ENCODE peak calls at places on chromosomes 12 and 14, in five cellular contexts. A is Peyer's patch, N is A549, Q is transverse colon, F is IMR-90. I is an unnamed sample.

GRCh38 chr12:94504386-94504785 is 44.7 kb upstream of the CEP83 start:
- DNase-seq in A (no peak), N (no peak), Q (no peak), F (no peak), I (no peak)

GRCh38 chr14:84686550-84686949 is 843.4 kb upstream of the FLRT2 start:
- DNase-seq in A (no peak), N (no peak), Q (no peak), F (no peak), I (no peak)

GRCh38 chr12:108369736-108370396 is 30.8 kb upstream of the CMKLR1 start:
- DNase-seq in A (no peak), N (no peak), Q (no peak), F (no peak), I (no peak)

GRCh38 chr14:101739446-101740141 is 21.9 kb upstream of the PPP2R5C start:
- DNase-seq in A (no peak), N (no peak), Q (no peak), F (no peak), I (no peak)

GRCh38 chr14:78974691-78975090 is 804.5 kb downstream of the NRXN3 start:
- DNase-seq in A (no peak), N (no peak), Q (no peak), F (peak; percentile 82), I (no peak)

GRCh38 chr12:123049398-123050250 is 69.1 kb downstream of the ARL6IP4 start:
- DNase-seq in A (no peak), N (no peak), Q (no peak), F (no peak), I (no peak)

GRCh38 chr14:69107407-69108003 is 45.4 kb downstream of the DCAF5 start:
- DNase-seq in A (peak; percentile 51), N (peak; percentile 55), Q (peak; percentile 33), F (peak; percentile 71), I (no peak)

GRCh38 chr14:71583246-71583645 is 349.0 kb upstream of the RGS6 start:
- DNase-seq in A (no peak), N (no peak), Q (no peak), F (no peak), I (no peak)

GRCh38 chr12:68403711-68404110 is 71.5 kb upstream of the MDM1 start:
- DNase-seq in A (no peak), N (no peak), Q (no peak), F (no peak), I (no peak)

GRCh38 chr14:89576960-89577359 is 159.9 kb upstream of the FOXN3 start:
- DNase-seq in A (no peak), N (no peak), Q (no peak), F (peak; percentile 5), I (no peak)

GRCh38 chr14:80988192-80988591 is 32.8 kb downstream of the TSHR start:
- DNase-seq in A (no peak), N (no peak), Q (no peak), F (no peak), I (no peak)

GRCh38 chr12:89162704-89163261 is 189.5 kb downstream of the DUSP6 start:
- DNase-seq in A (peak; percentile 72), N (peak; percentile 31), Q (peak; percentile 44), F (peak; percentile 99), I (no peak)

GRCh38 chr12:70730675-70731180 is 93.5 kb upstream of the PTPRB start:
- DNase-seq in A (no peak), N (no peak), Q (no peak), F (no peak), I (no peak)

GRCh38 chr12:52575256-52575655 is 1.6 kb upstream of the KRT74 start:
- DNase-seq in A (no peak), N (no peak), Q (no peak), F (no peak), I (peak; percentile 39)

GRCh38 chr12:108724054-108724889 is 7.0 kb downstream of the CORO1C start:
- DNase-seq in A (no peak), N (no peak), Q (no peak), F (peak; percentile 74), I (no peak)

GRCh38 chr14:23173796-23174195 is 9.7 kb downstream of the SLC7A8 start:
- DNase-seq in A (no peak), N (no peak), Q (no peak), F (no peak), I (no peak)

GRCh38 chr12:78725033-78725432 is 139.5 kb upstream of the SYT1 start:
- DNase-seq in A (no peak), N (no peak), Q (no peak), F (no peak), I (no peak)

GRCh38 chr12:130952545-130952954 is 1.2 kb upstream of the ADGRD1 start:
- DNase-seq in A (no peak), N (no peak), Q (no peak), F (no peak), I (no peak)

GRCh38 chr14:70567791-70568190 is 32.7 kb downstream of the MED6 start:
- DNase-seq in A (peak; percentile 49), N (peak; percentile 6), Q (no peak), F (peak; percentile 39), I (no peak)

GRCh38 chr12:115201928-115202327 is 518.0 kb upstream of the TBX3 start:
- DNase-seq in A (no peak), N (no peak), Q (no peak), F (peak; percentile 23), I (no peak)

GRCh38 chr14:100765296-100765695 is 38.6 kb downstream of the DLK1 start:
- DNase-seq in A (no peak), N (no peak), Q (no peak), F (no peak), I (peak; percentile 3)

GRCh38 chr12:57815177-57816000 is 3.1 kb downstream of the AVIL start:
- DNase-seq in A (no peak), N (no peak), Q (no peak), F (no peak), I (no peak)

GRCh38 chr12:69471667-69472385 is 1.6 kb downstream of the FRS2 start:
- DNase-seq in A (no peak), N (no peak), Q (no peak), F (peak; percentile 8), I (no peak)

GRCh38 chr12:25130741-25131188 is 64.2 kb downstream of the DNAI7 start:
- DNase-seq in A (no peak), N (peak; percentile 21), Q (no peak), F (peak; percentile 67), I (no peak)

GRCh38 chr14:64612021-64612380 is 62.2 kb downstream of the PPP1R36 start:
- DNase-seq in A (no peak), N (peak; percentile 47), Q (no peak), F (peak; percentile 85), I (no peak)

GRCh38 chr12:46744256-46744655 is 81.5 kb downstream of the SLC38A4 start:
- DNase-seq in A (no peak), N (no peak), Q (no peak), F (no peak), I (no peak)

GRCh38 chr12:119069029-119069731 is 87.8 kb downstream of the SRRM4 start:
- DNase-seq in A (no peak), N (no peak), Q (no peak), F (no peak), I (peak; percentile 35)

GRCh38 chr14:76314521-76314951 is 61.4 kb upstream of the ESRRB start:
- DNase-seq in A (no peak), N (no peak), Q (no peak), F (no peak), I (no peak)

GRCh38 chr14:22780941-22781605 is 14.6 kb downstream of the OXA1L start:
- DNase-seq in A (no peak), N (no peak), Q (no peak), F (peak; percentile 5), I (no peak)

GRCh38 chr12:75699728-75700496 is 188.5 kb upstream of the KRR1 start:
- DNase-seq in A (no peak), N (no peak), Q (no peak), F (peak; percentile 67), I (no peak)

GRCh38 chr12:39830862-39831520 is 211.4 kb upstream of the ABCD2 start:
- DNase-seq in A (no peak), N (no peak), Q (no peak), F (no peak), I (no peak)

GRCh38 chr12:99529966-99530365 is 117.6 kb upstream of the GARIN6 start:
- DNase-seq in A (no peak), N (no peak), Q (no peak), F (peak; percentile 3), I (no peak)

GRCh38 chr14:57755018-57755521 is 110.8 kb downstream of the SLC35F4 start:
- DNase-seq in A (no peak), N (no peak), Q (no peak), F (no peak), I (no peak)

GRCh38 chr14:97468220-97468619 is 671.0 kb downstream of the VRK1 start:
- DNase-seq in A (no peak), N (no peak), Q (no peak), F (no peak), I (no peak)

GRCh38 chr12:69154585-69155363 is 84.6 kb upstream of the CPSF6 start:
- DNase-seq in A (peak; percentile 92), N (peak; percentile 62), Q (peak; percentile 80), F (peak; percentile 50), I (peak; percentile 71)

GRCh38 chr14:73237219-73237785 is at the start of gene PAPLN:
- DNase-seq in A (peak; percentile 73), N (peak; percentile 80), Q (peak; percentile 61), F (no peak), I (peak; percentile 53)

GRCh38 chr14:37329189-37330001 is 131.7 kb downstream of the MIPOL1 start:
- DNase-seq in A (no peak), N (peak; percentile 3), Q (no peak), F (no peak), I (no peak)

GRCh38 chr14:96252323-96253052 is 3.5 kb upstream of the BDKRB1 start:
- DNase-seq in A (no peak), N (no peak), Q (no peak), F (no peak), I (no peak)

GRCh38 chr12:102478416-102479098 is 1.8 kb downstream of the IGF1 start:
- DNase-seq in A (peak; percentile 72), N (no peak), Q (peak; percentile 33), F (no peak), I (peak; percentile 32)

GRCh38 chr12:77940566-77940965 is 109.9 kb downstream of the NAV3 start:
- DNase-seq in A (no peak), N (no peak), Q (no peak), F (peak; percentile 61), I (no peak)

GRCh38 chr12:53726342-53726741 is 910 bp downstream of the CALCOCO1 start:
- DNase-seq in A (no peak), N (no peak), Q (no peak), F (no peak), I (no peak)
- H3K27ac ChIP-seq in A (no peak overlapping the region), N (no peak overlapping the region), Q (no peak overlapping the region), F (no peak overlapping the region), I (peak overlapping the region; percentile 22)

GRCh38 chr12:1797011-1797901 is 23.1 kb upstream of the LRTM2 start:
- DNase-seq in A (peak; percentile 83), N (no peak), Q (peak; percentile 78), F (no peak), I (peak; percentile 72)
- TF ChIP-seq POLR2A in A (peak; percentile 56), N (no peak), Q (peak; percentile 83), F (no peak), I (peak; percentile 47)

GRCh38 chr12:98440165-98440581 is 75.2 kb upstream of the TMPO start:
- DNase-seq in A (peak; percentile 58), N (no peak), Q (no peak), F (peak; percentile 95), I (peak; percentile 79)

GRCh38 chr12:98439471-98440164 is 75.8 kb upstream of the TMPO start:
- DNase-seq in A (no peak), N (no peak), Q (no peak), F (no peak), I (no peak)

GRCh38 chr12:98438826-98439225 is 76.6 kb upstream of the TMPO start:
- DNase-seq in A (no peak), N (no peak), Q (no peak), F (no peak), I (no peak)
- H3K27ac ChIP-seq in A (no peak overlapping the region), N (no peak overlapping the region), Q (no peak overlapping the region), F (no peak overlapping the region), I (no peak overlapping the region)

GRCh38 chr12:128810182-128811127 is 13.3 kb downstream of the SLC15A4 start:
- DNase-seq in A (peak; percentile 76), N (no peak), Q (peak; percentile 65), F (no peak), I (no peak)
- TF ChIP-seq POLR2A in A (no peak), N (no peak), Q (no peak), F (no peak), I (no peak)